ENCODE peak calls at places on chromosomes 5 and 9, in six cellular contexts. X is T-helper 9 cell; T is lower leg skin; M is memory B cell; L is activated CD8-positive, alpha-beta memory T cell treated with anti-CD3 and anti-CD28 coated beads for 24 hours; V is occipital lobe. D is an unnamed sample.

GRCh38 chr9:112853882-112854585 is 36.6 kb downstream of the SLC46A2 start:
- DNase-seq in L (no peak), V (no peak), X (no peak), M (no peak), T (no peak), D (no peak)

GRCh38 chr5:180336234-180337020 is 16.7 kb downstream of the GFPT2 start:
- DNase-seq in M (no peak), V (no peak), T (no peak), X (no peak), L (no peak), D (no peak)

GRCh38 chr9:112535811-112536210 is 49.2 kb downstream of the KIAA1958 start:
- DNase-seq in V (no peak), X (no peak), T (no peak), M (no peak), L (no peak), D (no peak)

GRCh38 chr9:4117835-4118610 is 181.8 kb downstream of the GLIS3 start:
- DNase-seq in V (no peak), X (peak; percentile 42), L (peak; percentile 84), T (no peak), M (peak; percentile 38), D (peak; percentile 39)

GRCh38 chr9:133715295-133715865 is 22.8 kb downstream of the SARDH start:
- DNase-seq in V (no peak), L (no peak), X (no peak), T (no peak), M (no peak), D (no peak)

GRCh38 chr5:92758552-92758951 is 822.5 kb downstream of the NR2F1-AS1 start:
- DNase-seq in L (no peak), M (no peak), X (no peak), V (no peak), T (no peak), D (no peak)

GRCh38 chr5:67361932-67362729 is 165.5 kb upstream of the CD180 start:
- DNase-seq in L (no peak), V (no peak), X (no peak), T (no peak), M (no peak), D (no peak)

GRCh38 chr5:37837101-37838032 is 2.5 kb downstream of the GDNF start:
- DNase-seq in X (peak; percentile 5), T (peak; percentile 55), V (peak; percentile 52), L (peak; percentile 85), M (peak; percentile 16), D (peak; percentile 82)

GRCh38 chr9:131678499-131679111 is 61.3 kb downstream of the RAPGEF1 start:
- DNase-seq in T (peak; percentile 84), L (peak; percentile 86), V (peak; percentile 57), M (no peak), X (peak; percentile 59), D (peak; percentile 66)

GRCh38 chr5:110086658-110087388 is 397.1 kb downstream of the MAN2A1 start:
- DNase-seq in M (no peak), V (no peak), T (peak; percentile 43), L (no peak), X (no peak), D (no peak)

GRCh38 chr5:169945831-169946261 is 34.4 kb downstream of the INSYN2B start:
- DNase-seq in T (peak; percentile 23), L (no peak), M (no peak), X (no peak), V (peak; percentile 68), D (no peak)

GRCh38 chr5:174945853-174946252 is 221.5 kb downstream of the MSX2 start:
- DNase-seq in L (no peak), V (no peak), X (no peak), M (no peak), T (no peak), D (no peak)

GRCh38 chr9:86057491-86057890 is 41.9 kb downstream of the GOLM1 start:
- DNase-seq in V (no peak), M (no peak), L (no peak), T (no peak), X (no peak), D (no peak)

GRCh38 chr5:16013334-16014065 is 166.1 kb downstream of the MARCHF11 start:
- DNase-seq in X (no peak), V (no peak), M (no peak), T (no peak), L (no peak), D (no peak)

GRCh38 chr5:54883374-54884194 is 101.8 kb downstream of the ESM1 start:
- DNase-seq in V (no peak), L (no peak), T (peak; percentile 32), X (no peak), M (no peak), D (no peak)

GRCh38 chr5:146055432-146055831 is 49.9 kb downstream of the PLAC8L1 start:
- DNase-seq in L (no peak), X (no peak), M (no peak), V (no peak), T (no peak), D (no peak)

GRCh38 chr9:84170521-84171141 is 169.9 kb downstream of the SLC28A3 start:
- DNase-seq in L (no peak), T (peak; percentile 22), M (no peak), X (no peak), V (peak; percentile 9), D (no peak)

GRCh38 chr5:103621548-103621930 is 59.0 kb upstream of the NUDT12 start:
- DNase-seq in V (no peak), X (no peak), L (no peak), T (no peak), M (no peak), D (no peak)

GRCh38 chr5:5135957-5136676 is 4.0 kb upstream of the ADAMTS16 start:
- DNase-seq in V (no peak), T (no peak), M (no peak), L (no peak), X (no peak), D (no peak)

GRCh38 chr5:131382407-131383395 is 118.8 kb downstream of the CDC42SE2 start:
- DNase-seq in M (peak; percentile 75), L (no peak), V (no peak), X (peak; percentile 24), T (no peak), D (no peak)

GRCh38 chr9:133375116-133375723 is 640 bp downstream of the SURF4 start:
- DNase-seq in V (no peak), X (no peak), L (peak; percentile 72), M (no peak), T (no peak), D (peak; percentile 53)

GRCh38 chr9:88183798-88184495 is 45.7 kb upstream of the SPATA31C2 start:
- DNase-seq in L (no peak), M (no peak), V (no peak), X (no peak), T (no peak), D (no peak)

GRCh38 chr5:171513591-171513990 is 94.1 kb downstream of the FGF18 start:
- DNase-seq in V (no peak), L (no peak), T (no peak), M (no peak), X (no peak), D (no peak)

GRCh38 chr9:90960941-90961340 is 159.3 kb downstream of the SYK start:
- DNase-seq in M (no peak), X (no peak), T (no peak), V (no peak), L (peak; percentile 11), D (no peak)

GRCh38 chr9:6383551-6384225 is 29.3 kb upstream of the UHRF2 start:
- DNase-seq in M (no peak), V (no peak), L (no peak), X (no peak), T (no peak), D (no peak)

GRCh38 chr5:6804766-6805165 is 91.5 kb downstream of the TENT4A start:
- DNase-seq in M (no peak), V (no peak), X (no peak), T (no peak), L (no peak), D (no peak)